ENCODE peak calls at places on chromosomes 6 and 20, in six cellular contexts. O is IMR-90, L is SK-N-SH, K is GM12878, G is K562, B is HepG2. U is an unnamed sample.

GRCh38 chr6:35213824-35214756 is at the start of gene SCUBE3:
- DNase-seq in O (peak), L (peak), K (no peak), G (no peak), B (no peak), U (no peak)

GRCh38 chr6:45737331-45738056 is 278.2 kb downstream of the CLIC5 start:
- DNase-seq in O (no peak), L (no peak), K (peak), G (no peak), B (no peak), U (no peak)

GRCh38 chr20:52484438-52484837 is 292.9 kb upstream of the ZFP64 start:
- DNase-seq in O (peak), L (no peak), K (no peak), G (no peak), B (no peak), U (no peak)

GRCh38 chr6:72621243-72622093 is at the start of gene KCNQ5:
- DNase-seq in O (no peak), L (peak), K (no peak), G (peak), B (no peak), U (peak)

GRCh38 chr20:47003223-47003622 is 108.6 kb downstream of the EYA2 start:
- DNase-seq in O (no peak), L (no peak), K (peak), G (no peak), B (no peak), U (no peak)

GRCh38 chr6:99711302-99711701 is 104.7 kb downstream of the PRDM13 start:
- DNase-seq in O (no peak), L (no peak), K (no peak), G (no peak), B (no peak), U (no peak)

GRCh38 chr20:53692465-53693067 is 98.9 kb upstream of the ZNF217 start:
- DNase-seq in O (peak), L (no peak), K (no peak), G (no peak), B (no peak), U (no peak)

GRCh38 chr6:117272032-117272866 is 6.9 kb downstream of the VGLL2 start:
- DNase-seq in O (no peak), L (no peak), K (no peak), G (no peak), B (no peak), U (no peak)

GRCh38 chr6:95518630-95519227 is 58.6 kb upstream of the MANEA start:
- DNase-seq in O (no peak), L (no peak), K (no peak), G (peak), B (no peak), U (no peak)

GRCh38 chr6:104940881-104941693 is 15.8 kb upstream of the LIN28B start:
- DNase-seq in O (peak), L (peak), K (no peak), G (peak), B (peak), U (no peak)

GRCh38 chr20:42179768-42180167 is 561.6 kb upstream of the CHD6 start:
- DNase-seq in O (no peak), L (no peak), K (no peak), G (peak), B (no peak), U (peak)

GRCh38 chr20:42204261-42204660 is 586.1 kb upstream of the CHD6 start:
- DNase-seq in O (no peak), L (peak), K (no peak), G (peak), B (peak), U (peak)

GRCh38 chr6:8059129-8059528 is 5.1 kb downstream of the BLOC1S5 start:
- DNase-seq in O (peak), L (peak), K (no peak), G (peak), B (no peak), U (peak)

GRCh38 chr6:25652007-25652515 is at the start of gene SCGN:
- DNase-seq in O (peak), L (peak), K (no peak), G (peak), B (peak), U (peak)

GRCh38 chr6:37137201-37137880 is 32.6 kb upstream of the PIM1 start:
- DNase-seq in O (peak), L (peak), K (no peak), G (no peak), B (peak), U (peak)

GRCh38 chr6:139173172-139173571 is 38.3 kb downstream of the HECA start:
- DNase-seq in O (peak), L (no peak), K (no peak), G (peak), B (no peak), U (no peak)

GRCh38 chr6:157832250-157832967 is 9.4 kb downstream of the SNX9 start:
- DNase-seq in O (peak), L (no peak), K (no peak), G (no peak), B (no peak), U (no peak)

GRCh38 chr6:30883476-30883742 is 910 bp upstream of the DDR1 start:
- DNase-seq in O (no peak), L (no peak), K (no peak), G (no peak), B (no peak), U (no peak)

GRCh38 chr6:117733341-117733740 is 58.1 kb downstream of the NUS1 start:
- DNase-seq in O (no peak), L (no peak), K (no peak), G (peak), B (no peak), U (no peak)

GRCh38 chr20:17761612-17762011 is 61.8 kb downstream of the BANF2 start:
- DNase-seq in O (no peak), L (peak), K (no peak), G (no peak), B (no peak), U (no peak)

GRCh38 chr6:100343678-100344077 is 121.0 kb downstream of the SIM1 start:
- DNase-seq in O (peak), L (no peak), K (no peak), G (no peak), B (no peak), U (no peak)

GRCh38 chr6:42391441-42391840 is 60.3 kb downstream of the TRERF1 start:
- DNase-seq in O (no peak), L (no peak), K (no peak), G (no peak), B (no peak), U (no peak)

GRCh38 chr6:138086573-138087196 is 20.5 kb downstream of the PERP start:
- DNase-seq in O (peak), L (no peak), K (no peak), G (no peak), B (peak), U (peak)

GRCh38 chr6:19836799-19837510 is at the start of gene ID4:
- DNase-seq in O (peak), L (peak), K (no peak), G (no peak), B (no peak), U (peak)

GRCh38 chr6:63394656-63395308 is 75.0 kb upstream of the LGSN start:
- DNase-seq in O (no peak), L (no peak), K (no peak), G (no peak), B (no peak), U (no peak)

GRCh38 chr20:57590485-57591288 is 29.5 kb downstream of the ZBP1 start:
- DNase-seq in O (no peak), L (no peak), K (no peak), G (no peak), B (no peak), U (no peak)

GRCh38 chr20:57013741-57014140 is 252.7 kb downstream of the BMP7 start:
- DNase-seq in O (no peak), L (no peak), K (no peak), G (peak), B (no peak), U (no peak)

GRCh38 chr20:43398676-43399324 is 58.9 kb upstream of the SRSF6 start:
- DNase-seq in O (no peak), L (no peak), K (no peak), G (no peak), B (no peak), U (no peak)

GRCh38 chr6:84410377-84410776 is 182.9 kb upstream of the CEP162 start:
- DNase-seq in O (no peak), L (no peak), K (no peak), G (no peak), B (no peak), U (no peak)

GRCh38 chr20:8756410-8756809 is 312.5 kb upstream of the PLCB4 start:
- DNase-seq in O (peak), L (no peak), K (no peak), G (peak), B (peak), U (peak)

GRCh38 chr20:43451400-43451799 is 6.3 kb upstream of the SRSF6 start:
- DNase-seq in O (no peak), L (no peak), K (no peak), G (no peak), B (no peak), U (no peak)

GRCh38 chr6:84197708-84198107 is 29.7 kb downstream of the CEP162 start:
- DNase-seq in O (no peak), L (no peak), K (no peak), G (peak), B (no peak), U (no peak)

GRCh38 chr20:6348908-6349307 is 226.1 kb upstream of the FERMT1 start:
- DNase-seq in O (no peak), L (no peak), K (no peak), G (no peak), B (no peak), U (no peak)

GRCh38 chr6:683742-684440 is 9.0 kb downstream of the EXOC2 start:
- DNase-seq in O (peak), L (peak), K (no peak), G (peak), B (no peak), U (no peak)

GRCh38 chr20:6058684-6059295 is 4.9 kb upstream of the LRRN4 start:
- DNase-seq in O (no peak), L (no peak), K (no peak), G (no peak), B (no peak), U (no peak)

GRCh38 chr20:36676701-36677421 is 30.9 kb upstream of the SLA2 start:
- DNase-seq in O (no peak), L (no peak), K (no peak), G (no peak), B (peak), U (no peak)
- H3K4me3 ChIP-seq in O (no peak), L (no peak), K (no peak), G (no peak), B (peak), U (no peak)

GRCh38 chr20:44576297-44576696 is 6.1 kb upstream of the PKIG start:
- DNase-seq in O (peak), L (no peak), K (no peak), G (peak), B (peak), U (peak)
- TF ChIP-seq CTCF in O (peak), L (peak), K (peak), G (peak), B (peak), U (peak)

GRCh38 chr6:79455446-79455845 is 81.8 kb downstream of the LCA5 start:
- DNase-seq in O (no peak), L (no peak), K (no peak), G (no peak), B (no peak), U (no peak)

GRCh38 chr6:79446006-79446405 is 91.2 kb downstream of the LCA5 start:
- DNase-seq in O (no peak), L (no peak), K (no peak), G (no peak), B (no peak), U (no peak)

GRCh38 chr6:79453558-79454042 is 83.6 kb downstream of the LCA5 start:
- DNase-seq in O (no peak), L (no peak), K (no peak), G (no peak), B (no peak), U (no peak)

GRCh38 chr6:79450984-79451383 is 86.2 kb downstream of the LCA5 start:
- DNase-seq in O (no peak), L (no peak), K (no peak), G (no peak), B (no peak), U (no peak)
- TF ChIP-seq SMC3 in O (no peak), L (no peak), K (no peak), G (no peak), B (no peak), U (no peak)

DNA sequence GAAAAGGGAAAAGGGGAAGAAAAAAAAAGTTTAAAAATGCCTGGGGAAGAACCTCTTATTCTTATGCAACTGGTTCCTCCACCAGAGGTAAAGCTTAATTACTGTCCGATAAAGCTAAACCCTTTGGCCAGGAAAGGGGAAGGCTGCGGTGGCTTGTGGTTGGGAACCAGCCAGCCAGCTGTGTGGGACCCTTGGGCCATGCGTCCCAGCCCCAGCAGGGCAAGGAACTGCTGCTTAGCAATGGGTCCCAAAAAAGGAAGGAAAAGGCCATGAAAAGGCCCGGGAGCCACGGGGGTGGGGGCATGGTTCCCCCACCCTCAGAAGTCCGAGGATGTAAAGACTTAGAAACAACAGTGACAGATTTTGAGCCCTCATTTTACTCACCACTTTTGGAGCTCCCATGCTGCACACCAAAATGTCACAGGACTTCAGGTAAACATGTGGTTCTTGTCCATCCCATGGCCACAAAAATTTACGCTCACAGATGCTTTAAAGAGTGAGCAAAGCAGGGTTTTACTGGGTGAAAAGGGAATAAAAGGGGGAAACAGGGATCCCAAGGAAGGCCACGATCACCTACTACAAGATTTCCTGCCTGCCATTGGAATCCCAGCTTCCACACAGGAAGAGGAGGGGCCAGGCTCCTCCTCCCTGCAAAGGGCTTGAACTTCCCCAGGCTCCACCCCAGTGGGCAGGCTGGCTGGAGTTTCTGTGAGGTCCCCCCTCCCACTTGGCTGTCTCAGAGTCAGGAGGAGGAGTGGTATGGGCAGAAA is 1234.7 kb upstream of the GJE1 start:
- DNase-seq in O (no peak), L (no peak), K (no peak), G (peak), B (peak), U (no peak)
- H3K4me3 ChIP-seq in O (no peak), L (peak), K (peak), G (peak), B (peak), U (no peak)

GRCh38 chr20:40565681-40566040 is 123.4 kb downstream of the MAFB start:
- DNase-seq in O (no peak), L (no peak), K (no peak), G (no peak), B (no peak), U (no peak)
- TF ChIP-seq CTCF in O (no peak), L (no peak), K (no peak), G (no peak), B (no peak), U (no peak)

GRCh38 chr6:151523034-151523433 is 29.2 kb downstream of the CCDC170 start:
- DNase-seq in O (no peak), L (no peak), K (no peak), G (no peak), B (no peak), U (no peak)

DNA sequence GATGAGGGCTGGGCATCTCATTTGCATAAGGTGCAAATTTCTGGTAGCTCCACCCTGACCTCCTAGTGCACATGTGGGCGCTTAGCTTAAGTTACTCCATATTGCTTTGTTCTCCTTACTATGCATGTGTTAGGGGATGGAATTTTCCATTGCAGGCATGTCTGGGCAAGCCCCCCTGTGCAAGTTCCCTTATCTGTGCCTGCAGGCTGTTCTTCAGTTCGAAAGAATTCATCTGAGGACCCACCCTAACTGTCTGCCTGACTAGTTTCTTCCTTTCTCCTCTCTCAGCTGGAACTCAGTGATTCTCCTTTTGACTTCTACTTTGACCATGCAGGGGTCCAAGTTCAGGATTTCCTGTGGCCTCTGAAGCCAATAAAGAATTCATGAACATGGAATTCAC is 30.2 kb downstream of the CCDC170 start:
- DNase-seq in O (no peak), L (no peak), K (no peak), G (peak), B (no peak), U (no peak)
- TF ChIP-seq SMC3 in O (no peak), L (no peak), K (no peak), G (no peak), B (no peak), U (no peak)

GRCh38 chr6:5632348-5632935 is 371.1 kb downstream of the FARS2 start:
- DNase-seq in O (no peak), L (no peak), K (no peak), G (no peak), B (no peak), U (no peak)
- H3K4me3 ChIP-seq in O (no peak), L (no peak), K (no peak), G (no peak), B (no peak), U (no peak)

GRCh38 chr20:18904624-18905023 is 91.0 kb downstream of the SCP2D1 start:
- DNase-seq in O (no peak), L (no peak), K (no peak), G (no peak), B (no peak), U (peak)
- TF ChIP-seq CTCF in O (no peak), L (peak), K (peak), G (no peak), B (peak), U (peak)

U was measured in A549.